ENCODE peak calls at places on chromosome 21, in five cellular contexts. R is HCT116, Z is H1, P is K562, L is GM12878. S is an unnamed sample.

GRCh38 chr21:32184059-32184458 is 94.8 kb downstream of the MIS18A start:
- DNase-seq in R (no peak), Z (peak), P (no peak), L (no peak), S (no peak)

GRCh38 chr21:26405735-26406361 is 167.2 kb downstream of the CYYR1 start:
- DNase-seq in R (no peak), Z (no peak), P (no peak), L (no peak), S (no peak)

GRCh38 chr21:41897690-41898089 is 18.5 kb upstream of the PRDM15 start:
- DNase-seq in R (no peak), Z (peak), P (no peak), L (no peak), S (no peak)

GRCh38 chr21:16047857-16048256 is 318.1 kb downstream of the USP25 start:
- DNase-seq in R (no peak), Z (no peak), P (no peak), L (no peak), S (no peak)

GRCh38 chr21:28737671-28738279 is 254.9 kb downstream of the LTN1 start:
- DNase-seq in R (no peak), Z (no peak), P (no peak), L (no peak), S (peak)

GRCh38 chr21:25626752-25627151 is 12.3 kb upstream of the JAM2 start:
- DNase-seq in R (no peak), Z (no peak), P (no peak), L (no peak), S (no peak)

GRCh38 chr21:35326677-35327076 is 277.6 kb upstream of the RUNX1 start:
- DNase-seq in R (no peak), Z (no peak), P (no peak), L (no peak), S (no peak)

GRCh38 chr21:16841917-16842316 is 670.9 kb upstream of the CXADR start:
- DNase-seq in R (no peak), Z (no peak), P (no peak), L (no peak), S (no peak)

GRCh38 chr21:32131960-32132359 is 146.9 kb downstream of the MIS18A start:
- DNase-seq in R (no peak), Z (peak), P (peak), L (no peak), S (peak)

GRCh38 chr21:29130234-29130993 is at the start of gene MAP3K7CL:
- DNase-seq in R (no peak), Z (no peak), P (no peak), L (no peak), S (no peak)

GRCh38 chr21:42218836-42219605 is at the start of gene ABCG1:
- DNase-seq in R (no peak), Z (peak), P (no peak), L (no peak), S (no peak)

GRCh38 chr21:33018707-33019455 is 6.9 kb upstream of the OLIG2 start:
- DNase-seq in R (no peak), Z (peak), P (no peak), L (no peak), S (no peak)

GRCh38 chr21:43600642-43601397 is 58.5 kb downstream of the HSF2BP start:
- DNase-seq in R (no peak), Z (no peak), P (no peak), L (no peak), S (no peak)

GRCh38 chr21:34886554-34887385 is 162.3 kb downstream of the RUNX1 start:
- DNase-seq in R (no peak), Z (peak), P (peak), L (no peak), S (no peak)

GRCh38 chr21:43936186-43936967 is 71.4 kb downstream of the AGPAT3 start:
- DNase-seq in R (no peak), Z (no peak), P (no peak), L (no peak), S (no peak)

GRCh38 chr21:35606578-35606977 is 453.7 kb downstream of the SETD4 start:
- DNase-seq in R (no peak), Z (no peak), P (no peak), L (no peak), S (no peak)

GRCh38 chr21:31141389-31142021 is 103.2 kb upstream of the KRTAP19-8 start:
- DNase-seq in R (no peak), Z (no peak), P (no peak), L (no peak), S (no peak)

GRCh38 chr21:26732442-26733221 is 112.6 kb downstream of the ADAMTS1 start:
- DNase-seq in R (no peak), Z (peak), P (no peak), L (no peak), S (peak)

GRCh38 chr21:41972511-41973205 is 18.8 kb upstream of the C2CD2 start:
- DNase-seq in R (no peak), Z (peak), P (no peak), L (no peak), S (no peak)

GRCh38 chr21:15132781-15133180 is 68.0 kb upstream of the NRIP1 start:
- DNase-seq in R (no peak), Z (no peak), P (no peak), L (no peak), S (no peak)

GRCh38 chr21:41366522-41367151 is 4.8 kb downstream of the MX2 start:
- DNase-seq in R (no peak), Z (no peak), P (peak), L (peak), S (peak)

GRCh38 chr21:42679982-42680330 is 26.5 kb downstream of the PDE9A start:
- DNase-seq in R (no peak), Z (no peak), P (no peak), L (no peak), S (no peak)

GRCh38 chr21:31366825-31367224 is 22.8 kb upstream of the TIAM1 start:
- DNase-seq in R (peak), Z (no peak), P (no peak), L (no peak), S (no peak)

GRCh38 chr21:30990514-30991304 is 47.6 kb downstream of the KRTAP19-8 start:
- DNase-seq in R (no peak), Z (no peak), P (no peak), L (no peak), S (no peak)

GRCh38 chr21:31873696-31874599 is 1.1 kb downstream of the HUNK start:
- DNase-seq in R (no peak), Z (peak), P (peak), L (no peak), S (no peak)

GRCh38 chr21:36320421-36321324 is 676 bp downstream of the MORC3 start:
- DNase-seq in R (peak), Z (peak), P (peak), L (peak), S (peak)

GRCh38 chr21:29205988-29206387 is 75.5 kb downstream of the MAP3K7CL start:
- DNase-seq in R (no peak), Z (no peak), P (no peak), L (no peak), S (no peak)

GRCh38 chr21:43864806-43865470 is at the start of gene AGPAT3:
- DNase-seq in R (no peak), Z (no peak), P (peak), L (no peak), S (no peak)

GRCh38 chr21:23853796-23854379 is 1753.4 kb downstream of the MRPL39 start:
- DNase-seq in R (no peak), Z (no peak), P (peak), L (no peak), S (no peak)

GRCh38 chr21:37367301-37367757 is 756 bp downstream of the DYRK1A start:
- DNase-seq in R (no peak), Z (no peak), P (no peak), L (no peak), S (no peak)

GRCh38 chr21:26806734-26807372 is 38.4 kb downstream of the ADAMTS1 start:
- DNase-seq in R (no peak), Z (no peak), P (no peak), L (no peak), S (no peak)

GRCh38 chr21:42302292-42302650 is 12.9 kb downstream of the TFF3 start:
- DNase-seq in R (no peak), Z (no peak), P (no peak), L (no peak), S (no peak)

GRCh38 chr21:34599534-34600101 is 15.3 kb downstream of the RCAN1 start:
- DNase-seq in R (no peak), Z (no peak), P (no peak), L (no peak), S (no peak)

GRCh38 chr21:35801388-35801787 is 258.9 kb downstream of the SETD4 start:
- DNase-seq in R (no peak), Z (no peak), P (no peak), L (no peak), S (no peak)

GRCh38 chr21:32463889-32464300 is 51.4 kb downstream of the EVA1C start:
- DNase-seq in R (peak), Z (no peak), P (no peak), L (no peak), S (peak)

GRCh38 chr21:35635261-35635660 is 425.1 kb downstream of the SETD4 start:
- DNase-seq in R (no peak), Z (no peak), P (no peak), L (no peak), S (no peak)

GRCh38 chr21:43716376-43717165 is 2.4 kb upstream of the PDXK start:
- DNase-seq in R (no peak), Z (no peak), P (no peak), L (peak), S (no peak)

GRCh38 chr21:45404726-45405270 is at the start of gene COL18A1:
- DNase-seq in R (no peak), Z (peak), P (peak), L (no peak), S (no peak)
- TF ChIP-seq SRF in R (no peak), Z (no peak), P (no peak), L (no peak), S (no peak)

DNA sequence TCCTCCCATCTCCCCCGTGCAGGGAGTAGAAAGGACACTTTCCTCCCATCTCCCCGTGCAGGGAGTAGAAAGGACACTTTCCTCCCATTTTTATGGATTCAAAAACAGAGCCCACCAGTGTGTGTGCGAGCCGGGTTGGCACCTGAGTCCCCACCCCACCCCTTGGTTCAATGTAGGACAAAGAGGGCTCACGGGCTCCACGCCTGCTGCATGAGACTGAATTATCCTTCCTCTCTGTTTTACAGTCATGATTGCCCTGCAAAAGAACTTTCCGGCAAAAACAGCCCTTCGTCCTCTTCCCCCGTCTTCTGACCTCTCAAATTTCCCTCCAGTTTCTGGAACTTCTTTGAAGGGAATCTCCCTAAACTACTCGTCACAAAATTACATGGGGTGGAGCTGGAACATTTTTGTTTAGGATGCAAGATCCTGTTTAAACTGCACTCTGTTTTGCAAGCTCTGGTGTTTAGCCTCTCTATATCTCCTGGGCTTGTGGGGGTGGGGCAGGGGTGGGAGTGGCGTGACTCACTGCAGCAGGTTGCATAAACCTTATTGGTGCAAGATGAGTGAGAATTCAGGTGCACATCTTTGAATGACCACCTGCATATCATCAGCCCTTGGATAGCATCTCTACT is 99.8 kb downstream of the PSMG1 start:
- DNase-seq in R (no peak), Z (no peak), P (no peak), L (no peak), S (no peak)
- TF ChIP-seq SRF in R (no peak), Z (no peak), P (no peak), L (no peak), S (no peak)

DNA sequence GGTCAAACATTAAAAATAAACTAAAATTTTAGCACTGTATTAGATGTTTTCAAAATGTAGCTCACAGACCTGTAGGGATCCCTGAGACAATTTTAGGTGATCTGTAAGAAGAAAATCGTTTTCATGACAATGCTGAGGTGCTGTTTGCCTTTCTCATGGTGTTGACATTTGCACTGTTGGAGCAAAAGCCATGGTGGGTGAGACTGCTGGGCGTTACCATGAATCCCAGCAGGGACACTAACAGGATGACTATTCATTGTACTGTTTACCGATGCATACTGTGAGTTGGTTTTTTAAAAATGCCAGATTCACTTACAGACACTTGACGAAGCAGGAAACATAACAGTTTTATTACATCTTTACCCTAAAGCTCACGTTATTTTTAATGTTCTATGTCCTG is 468.5 kb downstream of the PCP4 start:
- DNase-seq in R (no peak), Z (no peak), P (no peak), L (no peak), S (no peak)
- TF ChIP-seq SRF in R (no peak), Z (no peak), P (no peak), L (no peak), S (no peak)

DNA sequence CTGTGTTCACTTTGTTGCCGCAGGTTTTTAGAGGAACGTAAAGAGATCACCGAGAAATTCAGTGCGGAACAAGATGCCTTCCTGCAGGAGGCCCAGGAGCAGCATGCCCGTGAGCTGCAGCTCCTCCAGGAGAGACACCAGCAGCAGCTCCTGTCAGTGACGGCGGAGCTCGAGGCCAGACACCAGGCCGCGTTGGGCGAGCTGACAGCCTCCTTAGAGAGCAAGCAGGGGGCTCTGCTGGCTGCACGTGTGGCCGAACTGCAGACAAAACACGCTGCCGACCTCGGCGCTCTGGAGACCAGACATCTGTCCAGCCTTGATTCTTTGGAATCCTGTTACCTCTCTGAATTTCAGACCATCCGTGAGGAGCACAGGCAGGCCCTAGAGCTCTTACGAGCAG is 42.6 kb downstream of the PCNT start:
- DNase-seq in R (no peak), Z (no peak), P (no peak), L (no peak), S (no peak)
- TF ChIP-seq SRF in R (no peak), Z (no peak), P (no peak), L (no peak), S (no peak)

GRCh38 chr21:38806942-38807284 is 1.2 kb downstream of the ETS2 start:
- DNase-seq in R (no peak), Z (no peak), P (peak), L (no peak), S (no peak)
- TF ChIP-seq SRF in R (no peak), Z (no peak), P (no peak), L (no peak), S (no peak)